ENCODE peak calls at places on chromosome 7, in five cellular contexts. P is BJ, Y is mesendoderm, D is neuronal stem cell, S is IMR-90. O is an unnamed sample.

GRCh38 chr7:71752171-71752935 is 620.4 kb downstream of the GALNT17 start:
- DNase-seq in P (no peak), Y (peak), D (peak), S (no peak), O (peak)

GRCh38 chr7:109763611-109764010 is 1193.9 kb downstream of the DNAJB9 start:
- DNase-seq in P (no peak), Y (no peak), D (no peak), S (no peak), O (no peak)

GRCh38 chr7:96084880-96085551 is 236.9 kb downstream of the SLC25A13 start:
- DNase-seq in P (peak), Y (no peak), D (no peak), S (peak), O (peak)

GRCh38 chr7:3879337-3880054 is 578.4 kb downstream of the SDK1 start:
- DNase-seq in P (no peak), Y (no peak), D (no peak), S (no peak), O (no peak)

GRCh38 chr7:4712371-4713182 is 30.5 kb downstream of the FOXK1 start:
- DNase-seq in P (peak), Y (no peak), D (no peak), S (peak), O (peak)

GRCh38 chr7:17617380-17617779 is 318.9 kb downstream of the AHR start:
- DNase-seq in P (no peak), Y (no peak), D (no peak), S (no peak), O (no peak)

GRCh38 chr7:140977351-140978140 is 37.2 kb downstream of the MRPS33 start:
- DNase-seq in P (no peak), Y (no peak), D (no peak), S (no peak), O (no peak)

GRCh38 chr7:52862321-52862720 is 173.1 kb upstream of the POM121L12 start:
- DNase-seq in P (no peak), Y (no peak), D (no peak), S (no peak), O (no peak)

GRCh38 chr7:20190588-20190987 is 26.6 kb downstream of the MACC1 start:
- DNase-seq in P (no peak), Y (no peak), D (no peak), S (no peak), O (no peak)

GRCh38 chr7:77453531-77453930 is 37.4 kb upstream of the GSAP start:
- DNase-seq in P (no peak), Y (no peak), D (no peak), S (peak), O (peak)

GRCh38 chr7:5494683-5495561 is 71.3 kb upstream of the TNRC18 start:
- DNase-seq in P (no peak), Y (peak), D (peak), S (peak), O (peak)

GRCh38 chr7:156074982-156075615 is 262.8 kb upstream of the SHH start:
- DNase-seq in P (no peak), Y (no peak), D (no peak), S (no peak), O (no peak)

DNA sequence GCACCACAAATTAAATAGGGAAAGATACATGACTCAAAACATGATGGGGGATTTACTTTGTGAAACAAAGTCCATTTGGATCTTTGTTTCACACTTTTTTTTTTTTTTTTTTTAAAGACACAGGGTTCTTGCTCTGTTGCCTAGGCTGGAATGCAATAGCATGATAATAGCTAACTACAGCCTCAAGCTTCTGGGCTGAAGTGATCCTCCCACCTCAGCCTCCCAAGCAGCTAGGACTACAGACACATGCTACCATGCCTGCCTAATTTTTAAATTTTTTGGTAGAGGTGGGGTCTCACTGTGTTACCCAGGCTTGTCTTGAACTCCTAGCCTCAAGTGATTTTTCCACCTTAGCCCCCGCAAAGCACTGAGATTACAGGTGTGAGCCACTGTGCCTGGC is 172.6 kb upstream of the KLF14 start:
- DNase-seq in P (no peak), Y (no peak), D (no peak), S (peak), O (no peak)
- H3K4me3 ChIP-seq in P (no peak), Y (no peak), D (no peak), S (no peak), O (peak)

GRCh38 chr7:138892808-138893207 is 88.4 kb downstream of the KIAA1549 start:
- DNase-seq in P (no peak), Y (no peak), D (no peak), S (no peak), O (no peak)

GRCh38 chr7:138890782-138891445 is 90.3 kb downstream of the KIAA1549 start:
- DNase-seq in P (peak), Y (no peak), D (no peak), S (peak), O (peak)

GRCh38 chr7:138892016-138892630 is 89.1 kb downstream of the KIAA1549 start:
- DNase-seq in P (no peak), Y (no peak), D (no peak), S (no peak), O (peak)

GRCh38 chr7:138890467-138890781 is 90.8 kb downstream of the KIAA1549 start:
- DNase-seq in P (no peak), Y (no peak), D (no peak), S (no peak), O (no peak)

GRCh38 chr7:138891446-138891810 is 89.8 kb downstream of the KIAA1549 start:
- DNase-seq in P (peak), Y (no peak), D (no peak), S (no peak), O (peak)
- H3K4me3 ChIP-seq in P (no peak), Y (no peak), D (no peak), S (no peak), O (peak)

DNA sequence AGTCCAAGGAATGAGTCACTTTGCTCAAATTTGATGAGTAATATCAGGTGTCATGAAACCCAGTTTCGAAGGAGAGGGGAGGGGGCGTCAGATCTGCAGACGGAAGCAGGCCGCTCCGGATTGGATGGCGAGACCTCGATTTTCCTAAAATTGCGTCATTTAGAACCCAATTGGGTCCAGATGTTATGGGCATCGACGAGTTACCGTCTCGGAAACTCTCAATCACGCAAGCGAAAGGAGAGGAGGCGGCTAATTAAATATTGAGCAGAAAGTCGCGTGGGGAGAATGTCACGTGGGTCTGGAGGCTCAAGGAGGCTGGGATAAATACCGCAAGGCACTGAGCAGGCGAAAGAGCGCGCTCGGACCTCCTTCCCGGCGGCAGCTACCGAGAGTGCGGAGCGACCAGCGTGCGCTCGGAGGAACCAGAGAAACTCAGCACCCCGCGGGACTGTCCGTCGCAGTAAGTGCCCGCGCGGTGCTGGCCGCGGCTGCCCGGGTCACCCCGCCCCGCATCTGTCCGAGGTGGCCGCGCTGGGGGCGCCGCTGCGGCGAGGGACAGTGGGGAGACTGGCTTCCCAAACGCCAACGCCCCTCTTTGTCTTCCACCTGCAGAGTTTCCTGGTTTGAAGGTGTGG is at the start of gene TAC1:
- DNase-seq in P (no peak), Y (peak), D (peak), S (no peak), O (peak)
- H3K4me3 ChIP-seq in P (no peak), Y (peak), D (peak), S (no peak), O (peak)

DNA sequence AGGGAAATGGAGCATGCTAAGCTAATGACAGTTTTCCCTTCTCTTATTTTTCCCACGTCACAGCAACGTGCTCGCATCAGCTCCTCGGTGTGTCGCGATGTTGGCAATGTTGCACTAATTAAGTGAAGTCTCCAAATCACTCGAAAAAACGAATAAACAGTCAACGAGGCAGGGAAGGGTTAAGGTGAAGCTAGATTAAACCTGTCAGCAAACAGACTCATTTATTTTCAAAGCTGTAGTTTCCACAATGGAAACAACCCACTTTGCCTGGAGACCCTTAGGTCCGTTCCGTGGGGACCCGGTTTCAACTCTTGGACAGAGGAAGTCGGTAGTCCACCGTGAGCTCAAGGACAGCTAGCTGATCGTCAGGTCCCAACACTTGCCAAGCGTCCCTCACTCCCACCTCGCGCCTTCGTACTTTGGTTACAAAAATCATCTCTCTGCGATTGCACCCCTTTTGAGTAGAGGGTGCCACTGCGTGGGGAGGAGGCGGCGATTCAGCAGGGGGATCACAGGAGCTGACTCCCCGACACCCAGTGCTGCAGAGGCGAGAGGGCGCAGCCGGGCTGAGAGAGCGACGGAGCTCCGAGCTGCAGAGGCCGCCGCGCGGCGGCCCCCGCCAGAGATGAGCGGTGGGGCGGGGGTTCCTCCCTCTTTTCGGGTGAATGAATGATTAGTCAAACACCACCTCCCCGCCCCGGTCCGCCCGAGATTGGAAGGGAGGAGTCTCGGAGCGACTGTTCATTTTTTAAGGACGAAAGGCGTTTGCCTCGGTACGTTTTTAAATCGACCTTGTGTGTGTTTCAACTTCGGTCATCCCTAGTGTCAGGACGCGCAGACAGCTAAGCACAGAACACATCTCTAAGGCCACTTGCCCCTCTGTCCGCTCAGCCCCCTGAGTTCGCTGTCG is 1.3 kb upstream of the BMPER start:
- DNase-seq in P (no peak), Y (peak), D (peak), S (peak), O (peak)
- H3K4me3 ChIP-seq in P (peak), Y (peak), D (peak), S (peak), O (peak)

GRCh38 chr7:105267244-105267643 is 121.5 kb downstream of the SRPK2 start:
- DNase-seq in P (no peak), Y (no peak), D (no peak), S (peak), O (no peak)
- H3K4me3 ChIP-seq in P (no peak), Y (no peak), D (no peak), S (no peak), O (peak)

GRCh38 chr7:7922684-7923385 is 45.8 kb upstream of the GLCCI1 start:
- DNase-seq in P (no peak), Y (no peak), D (no peak), S (no peak), O (no peak)
- H3K4me3 ChIP-seq in P (no peak), Y (no peak), D (no peak), S (no peak), O (no peak)

GRCh38 chr7:103967401-103967800 is 22.1 kb downstream of the RELN start:
- DNase-seq in P (no peak), Y (peak), D (no peak), S (no peak), O (no peak)

GRCh38 chr7:103972779-103973434 is 16.6 kb downstream of the RELN start:
- DNase-seq in P (no peak), Y (peak), D (no peak), S (no peak), O (no peak)
- H3K4me3 ChIP-seq in P (no peak), Y (no peak), D (no peak), S (no peak), O (no peak)

DNA sequence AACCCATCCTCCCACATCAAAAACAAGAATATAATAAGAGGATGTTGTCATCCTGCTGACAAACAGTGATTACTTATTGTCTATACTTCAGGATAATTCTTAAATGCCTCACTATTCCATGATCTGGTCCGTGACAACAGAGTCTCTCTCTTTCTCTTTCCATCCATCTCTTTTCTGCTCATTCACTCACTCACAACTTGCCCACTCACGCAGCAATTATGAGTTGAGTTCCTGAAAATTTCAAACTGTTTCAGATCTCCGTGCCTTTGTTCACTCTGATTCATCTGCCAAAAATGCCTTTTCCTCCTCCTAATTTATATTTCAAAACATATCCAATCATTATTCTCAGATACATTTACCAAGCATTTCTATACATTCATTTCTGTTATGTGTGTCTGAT is 1.4 kb downstream of the OR6B1 start:
- DNase-seq in P (no peak), Y (no peak), D (no peak), S (no peak), O (peak)
- H3K4me3 ChIP-seq in P (no peak), Y (no peak), D (no peak), S (no peak), O (peak)

GRCh38 chr7:33905389-33906032 is at the start of gene BMPER:
- DNase-seq in P (no peak), Y (peak), D (peak), S (peak), O (peak)

GRCh38 chr7:33909755-33910154 is 4.4 kb downstream of the BMPER start:
- DNase-seq in P (no peak), Y (no peak), D (no peak), S (no peak), O (peak)

GRCh38 chr7:33909312-33909711 is 4.0 kb downstream of the BMPER start:
- DNase-seq in P (no peak), Y (no peak), D (no peak), S (no peak), O (no peak)

GRCh38 chr7:33906697-33907096 is 1.4 kb downstream of the BMPER start:
- DNase-seq in P (no peak), Y (no peak), D (no peak), S (no peak), O (no peak)

GRCh38 chr7:33907625-33908024 is 2.3 kb downstream of the BMPER start:
- DNase-seq in P (no peak), Y (no peak), D (no peak), S (no peak), O (no peak)
- H3K4me3 ChIP-seq in P (no peak), Y (no peak), D (no peak), S (no peak), O (peak)

DNA sequence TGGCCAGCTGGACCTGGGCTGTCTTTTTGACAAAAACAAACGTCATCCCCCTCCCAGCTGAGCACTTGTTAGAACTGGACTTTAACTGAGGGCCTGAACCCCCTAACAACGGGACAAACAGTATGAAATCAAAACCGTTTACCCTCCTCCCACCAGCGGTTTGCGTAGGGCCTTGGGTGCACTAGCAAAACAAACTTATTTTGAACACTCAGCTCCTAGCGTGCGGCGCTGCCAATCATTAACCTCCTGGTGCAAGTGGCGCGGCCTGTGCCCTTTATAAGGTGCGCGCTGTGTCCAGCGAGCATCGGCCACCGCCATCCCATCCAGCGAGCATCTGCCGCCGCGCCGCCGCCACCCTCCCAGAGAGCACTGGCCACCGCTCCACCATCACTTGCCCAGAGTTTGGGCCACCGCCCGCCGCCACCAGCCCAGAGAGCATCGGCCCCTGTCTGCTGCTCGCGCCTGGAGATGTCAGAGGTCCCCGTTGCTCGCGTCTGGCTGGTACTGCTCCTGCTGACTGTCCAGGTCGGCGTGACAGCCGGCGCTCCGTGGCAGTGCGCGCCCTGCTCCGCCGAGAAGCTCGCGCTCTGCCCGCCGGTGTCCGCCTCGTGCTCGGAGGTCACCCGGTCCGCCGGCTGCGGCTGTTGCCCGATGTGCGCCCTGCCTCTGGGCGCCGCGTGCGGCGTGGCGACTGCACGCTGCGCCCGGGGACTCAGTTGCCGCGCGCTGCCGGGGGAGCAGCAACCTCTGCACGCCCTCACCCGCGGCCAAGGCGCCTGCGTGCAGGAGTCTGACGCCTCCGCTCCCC is at the start of gene IGFBP1:
- DNase-seq in P (no peak), Y (peak), D (peak), S (peak), O (peak)
- H3K4me3 ChIP-seq in P (peak), Y (no peak), D (peak), S (peak), O (peak)

O was measured in GM23248.